ENCODE peak calls at places on chromosome 14, in five cellular contexts. One of them, this sample, is unnamed.
A peak's percentile ranks its signal among the peaks of the same experiment; 100 is the strongest.

GRCh38 chr14:38808734-38809455 is 294.1 kb downstream of the SEC23A start:
- DNase-seq in K562: no peak
- DNase-seq in HepG2: peak; percentile 21
- DNase-seq in GM12878: no peak
- DNase-seq in H1: peak; percentile 60
- DNase-seq in this sample: peak; percentile 1

GRCh38 chr14:71070169-71070568 is 162.9 kb downstream of the PCNX1 start:
- DNase-seq in K562: no peak
- DNase-seq in HepG2: no peak
- DNase-seq in GM12878: no peak
- DNase-seq in H1: no peak
- DNase-seq in this sample: no peak

GRCh38 chr14:74594021-74594420 is 18.0 kb downstream of the LTBP2 start:
- DNase-seq in K562: no peak
- DNase-seq in HepG2: no peak
- DNase-seq in GM12878: no peak
- DNase-seq in H1: no peak
- DNase-seq in this sample: no peak

GRCh38 chr14:39880106-39880695 is 448.0 kb upstream of the FBXO33 start:
- DNase-seq in K562: no peak
- DNase-seq in HepG2: no peak
- DNase-seq in GM12878: no peak
- DNase-seq in H1: no peak
- DNase-seq in this sample: no peak

GRCh38 chr14:104977008-104977680 is 1.0 kb downstream of the AHNAK2 start:
- DNase-seq in K562: no peak
- DNase-seq in HepG2: no peak
- DNase-seq in GM12878: no peak
- DNase-seq in H1: no peak
- DNase-seq in this sample: no peak

GRCh38 chr14:101219896-101220703 is 316.6 kb upstream of the RTL1 start:
- DNase-seq in K562: no peak
- DNase-seq in HepG2: no peak
- DNase-seq in GM12878: no peak
- DNase-seq in H1: peak; percentile 26
- DNase-seq in this sample: no peak

GRCh38 chr14:34012369-34012768 is 61.5 kb upstream of the EGLN3 start:
- DNase-seq in K562: no peak
- DNase-seq in HepG2: no peak
- DNase-seq in GM12878: no peak
- DNase-seq in H1: no peak
- DNase-seq in this sample: no peak

GRCh38 chr14:84927096-84927910 is 602.6 kb upstream of the FLRT2 start:
- DNase-seq in K562: no peak
- DNase-seq in HepG2: no peak
- DNase-seq in GM12878: no peak
- DNase-seq in H1: no peak
- DNase-seq in this sample: no peak

GRCh38 chr14:44379292-44379977 is 127.6 kb downstream of the FSCB start:
- DNase-seq in K562: no peak
- DNase-seq in HepG2: no peak
- DNase-seq in GM12878: no peak
- DNase-seq in H1: no peak
- DNase-seq in this sample: no peak
- TF ChIP-seq ZNF274 in K562: no peak
- TF ChIP-seq ZNF274 in HepG2: no peak
- TF ChIP-seq ZNF274 in GM12878: no peak
- TF ChIP-seq ZNF274 in H1: no peak
- TF ChIP-seq ZNF274 in this sample: no peak

GRCh38 chr14:69945347-69945746 is 66.1 kb downstream of the SMOC1 start:
- DNase-seq in K562: no peak
- DNase-seq in HepG2: no peak
- DNase-seq in GM12878: no peak
- DNase-seq in H1: no peak
- DNase-seq in this sample: no peak

GRCh38 chr14:69941768-69942742 is 62.8 kb downstream of the SMOC1 start:
- DNase-seq in K562: no peak
- DNase-seq in HepG2: peak; percentile 73
- DNase-seq in GM12878: no peak
- DNase-seq in H1: no peak
- DNase-seq in this sample: no peak

GRCh38 chr14:69945905-69946304 is 66.7 kb downstream of the SMOC1 start:
- DNase-seq in K562: no peak
- DNase-seq in HepG2: no peak
- DNase-seq in GM12878: no peak
- DNase-seq in H1: no peak
- DNase-seq in this sample: no peak

GRCh38 chr14:69938751-69939150 is 59.5 kb downstream of the SMOC1 start:
- DNase-seq in K562: no peak
- DNase-seq in HepG2: no peak
- DNase-seq in GM12878: no peak
- DNase-seq in H1: no peak
- DNase-seq in this sample: no peak

GRCh38 chr14:69943084-69943797 is 64.0 kb downstream of the SMOC1 start:
- DNase-seq in K562: no peak
- DNase-seq in HepG2: peak; percentile 9
- DNase-seq in GM12878: no peak
- DNase-seq in H1: no peak
- DNase-seq in this sample: no peak
- TF ChIP-seq POLR2AphosphoS5 in K562: no peak
- TF ChIP-seq POLR2AphosphoS5 in HepG2: no peak
- TF ChIP-seq POLR2AphosphoS5 in GM12878: no peak
- TF ChIP-seq POLR2AphosphoS5 in H1: no peak
- TF ChIP-seq POLR2AphosphoS5 in this sample: no peak

GRCh38 chr14:88866305-88866704 is 41.9 kb downstream of the TTC8 start:
- DNase-seq in K562: no peak
- DNase-seq in HepG2: no peak
- DNase-seq in GM12878: no peak
- DNase-seq in H1: no peak
- DNase-seq in this sample: no peak
- TF ChIP-seq JUND in K562: no peak
- TF ChIP-seq JUND in HepG2: no peak
- TF ChIP-seq JUND in GM12878: no peak
- TF ChIP-seq JUND in H1: no peak
- TF ChIP-seq JUND in this sample: no peak

GRCh38 chr14:81529391-81529790 is 4.3 kb downstream of the SEL1L start:
- DNase-seq in K562: no peak
- DNase-seq in HepG2: no peak
- DNase-seq in GM12878: no peak
- DNase-seq in H1: no peak
- DNase-seq in this sample: peak; percentile 10

GRCh38 chr14:81523016-81523415 is 10.6 kb downstream of the SEL1L start:
- DNase-seq in K562: no peak
- DNase-seq in HepG2: no peak
- DNase-seq in GM12878: no peak
- DNase-seq in H1: no peak
- DNase-seq in this sample: no peak

GRCh38 chr14:81523616-81524015 is 10.0 kb downstream of the SEL1L start:
- DNase-seq in K562: no peak
- DNase-seq in HepG2: no peak
- DNase-seq in GM12878: no peak
- DNase-seq in H1: no peak
- DNase-seq in this sample: no peak

GRCh38 chr14:81521356-81521755 is 12.3 kb downstream of the SEL1L start:
- DNase-seq in K562: no peak
- DNase-seq in HepG2: no peak
- DNase-seq in GM12878: no peak
- DNase-seq in H1: no peak
- DNase-seq in this sample: no peak

DNA sequence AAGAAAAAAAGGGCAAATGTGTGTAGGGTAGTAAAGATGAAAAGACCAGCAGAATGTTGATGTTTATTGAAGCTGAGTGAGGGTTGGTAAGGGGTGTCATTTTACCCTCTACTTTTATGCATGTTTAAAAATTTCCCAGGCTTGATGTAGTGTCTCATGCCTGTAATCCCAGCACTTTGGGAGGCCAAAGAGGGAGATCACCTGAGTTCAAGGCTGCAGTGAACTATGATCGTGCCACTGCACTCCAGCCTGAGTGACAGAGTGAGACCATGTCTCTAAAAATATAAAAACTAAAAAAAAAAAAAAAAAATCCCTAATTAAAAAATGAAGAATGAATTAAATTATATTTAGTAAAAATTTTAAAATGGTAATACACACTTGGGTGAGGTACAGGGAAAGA is 8.5 kb downstream of the SEL1L start:
- DNase-seq in K562: no peak
- DNase-seq in HepG2: no peak
- DNase-seq in GM12878: no peak
- DNase-seq in H1: no peak
- DNase-seq in this sample: no peak
- TF ChIP-seq ZNF274 in K562: no peak
- TF ChIP-seq ZNF274 in HepG2: no peak
- TF ChIP-seq ZNF274 in GM12878: no peak
- TF ChIP-seq ZNF274 in H1: no peak
- TF ChIP-seq ZNF274 in this sample: no peak

GRCh38 chr14:55206175-55206574 is 14.8 kb upstream of the DLGAP5 start:
- DNase-seq in K562: no peak
- DNase-seq in HepG2: no peak
- DNase-seq in GM12878: no peak
- DNase-seq in H1: no peak
- DNase-seq in this sample: no peak
- TF ChIP-seq POLR2AphosphoS5 in K562: no peak
- TF ChIP-seq POLR2AphosphoS5 in HepG2: no peak
- TF ChIP-seq POLR2AphosphoS5 in GM12878: no peak
- TF ChIP-seq POLR2AphosphoS5 in H1: no peak
- TF ChIP-seq POLR2AphosphoS5 in this sample: no peak

DNA sequence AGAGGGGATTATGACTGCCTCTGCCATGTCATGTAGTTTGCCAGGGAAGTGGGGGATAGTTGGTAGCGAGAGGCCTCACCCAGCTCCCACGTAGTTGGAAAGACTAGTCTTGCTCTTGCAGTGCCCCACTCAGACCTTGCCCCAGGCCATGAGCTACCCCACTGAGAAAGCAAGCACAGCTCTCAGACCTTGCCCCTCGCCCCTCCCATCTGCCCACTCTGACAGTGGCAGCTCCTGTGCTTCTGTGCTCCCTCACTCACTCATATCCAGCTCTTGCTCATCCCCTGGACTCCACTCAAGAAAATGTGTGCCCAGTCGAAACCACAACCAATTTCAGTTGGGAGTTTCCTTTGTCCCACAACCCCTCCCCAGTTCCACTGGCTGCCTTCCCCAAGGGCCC is 55.5 kb upstream of the BDKRB2 start:
- DNase-seq in K562: no peak
- DNase-seq in HepG2: no peak
- DNase-seq in GM12878: no peak
- DNase-seq in H1: no peak
- DNase-seq in this sample: no peak
- TF ChIP-seq JUND in K562: no peak
- TF ChIP-seq JUND in HepG2: no peak
- TF ChIP-seq JUND in GM12878: no peak
- TF ChIP-seq JUND in H1: no peak
- TF ChIP-seq JUND in this sample: no peak

GRCh38 chr14:20350860-20351259 is 7.4 kb downstream of the PARP2 start:
- DNase-seq in K562: no peak
- DNase-seq in HepG2: no peak
- DNase-seq in GM12878: no peak
- DNase-seq in H1: no peak
- DNase-seq in this sample: no peak
- TF ChIP-seq ZNF274 in K562: no peak
- TF ChIP-seq ZNF274 in HepG2: no peak
- TF ChIP-seq ZNF274 in GM12878: no peak
- TF ChIP-seq ZNF274 in H1: no peak
- TF ChIP-seq ZNF274 in this sample: no peak